ENCODE peak calls at places on chromosomes 5 and 9, in six cellular contexts. D is SK-N-SH, X is GM12878, S is K562, A is HepG2, C is HCT116. K is an unnamed sample.

GRCh38 chr9:16241231-16241630 is 629.2 kb downstream of the BNC2 start:
- DNase-seq in X (no peak), A (no peak), C (no peak), S (no peak), D (no peak), K (no peak)

GRCh38 chr5:180172447-180173197 is 36.4 kb downstream of the RASGEF1C start:
- DNase-seq in X (no peak), C (no peak), D (peak; percentile 82), S (peak; percentile 27), A (peak; percentile 73), K (no peak)

GRCh38 chr9:127450170-127450830 is 906 bp downstream of the RPL12 start:
- DNase-seq in S (no peak), D (no peak), X (no peak), A (no peak), C (no peak), K (no peak)

GRCh38 chr9:91427873-91428272 is 4.2 kb upstream of the NFIL3 start:
- DNase-seq in C (peak; percentile 84), X (no peak), A (peak; percentile 36), D (no peak), S (no peak), K (no peak)

GRCh38 chr9:116661037-116661954 is 25.8 kb upstream of the TRIM32 start:
- DNase-seq in S (peak; percentile 47), X (peak; percentile 24), C (peak; percentile 59), D (peak; percentile 53), A (peak; percentile 57), K (peak; percentile 35)

GRCh38 chr5:133274597-133274935 is 222.8 kb downstream of the HSPA4 start:
- DNase-seq in X (no peak), D (no peak), C (no peak), A (peak; percentile 68), S (no peak), K (no peak)

GRCh38 chr5:35926389-35927051 is 11.9 kb downstream of the CAPSL start:
- DNase-seq in C (peak; percentile 28), X (no peak), A (peak; percentile 17), S (peak; percentile 76), D (peak; percentile 63), K (peak; percentile 52)

GRCh38 chr9:77291714-77292113 is 114.4 kb downstream of the VPS13A start:
- DNase-seq in C (peak; percentile 8), S (peak; percentile 9), D (peak; percentile 15), X (no peak), A (peak; percentile 9), K (no peak)

GRCh38 chr5:14178671-14179211 is 35.6 kb downstream of the TRIO start:
- DNase-seq in X (no peak), D (no peak), S (no peak), A (no peak), C (no peak), K (no peak)

GRCh38 chr9:73269430-73270101 is 117.9 kb downstream of the ANXA1 start:
- DNase-seq in X (no peak), D (peak; percentile 5), A (peak; percentile 44), S (no peak), C (peak; percentile 6), K (no peak)

GRCh38 chr5:140259509-140259908 is 43.4 kb downstream of the PFDN1 start:
- DNase-seq in S (no peak), C (peak; percentile 76), D (no peak), A (no peak), X (no peak), K (no peak)

GRCh38 chr5:61734966-61735365 is 402.9 kb downstream of the ZSWIM6 start:
- DNase-seq in S (no peak), C (no peak), X (no peak), A (no peak), D (no peak), K (no peak)

GRCh38 chr5:66520854-66521253 is 75.3 kb upstream of the MAST4 start:
- DNase-seq in S (no peak), D (no peak), C (no peak), X (no peak), A (no peak), K (no peak)

GRCh38 chr5:150503386-150503785 is 4.5 kb upstream of the NDST1 start:
- DNase-seq in S (no peak), D (no peak), X (no peak), A (no peak), C (no peak), K (no peak)

DNA sequence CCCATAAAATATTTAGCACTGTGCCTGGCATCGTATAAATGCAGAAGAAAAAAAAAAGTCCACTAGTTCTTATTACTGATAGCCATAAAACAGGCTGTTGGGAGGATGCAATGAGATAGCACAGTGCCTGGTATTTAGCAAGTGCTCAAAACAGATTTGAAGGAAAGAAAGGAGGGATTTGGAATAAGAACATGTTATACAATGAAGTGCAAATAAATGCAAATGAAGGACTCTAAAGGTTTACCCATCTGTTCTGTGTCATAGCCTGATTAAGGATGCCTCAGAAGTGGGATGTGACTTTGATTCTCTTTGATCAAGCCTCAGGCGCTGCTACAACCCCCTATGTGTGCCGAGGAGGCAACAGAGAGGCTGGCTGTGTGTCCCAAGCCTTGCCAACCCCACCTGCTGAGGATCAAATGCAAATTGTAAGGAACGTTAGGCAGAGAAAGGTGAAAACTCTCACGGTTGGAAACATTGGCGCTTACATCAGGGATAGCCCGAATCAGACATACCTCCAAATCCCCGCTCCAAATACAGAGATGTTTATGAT is 27.2 kb downstream of the GGTA1 start:
- DNase-seq in A (no peak), C (no peak), X (no peak), D (no peak), S (no peak), K (no peak)
- TF ChIP-seq SIN3A in A (no peak), C (no peak), X (no peak), D (no peak), S (no peak), K (no peak)

GRCh38 chr5:592158-592557 is 20.0 kb upstream of the CEP72 start:
- DNase-seq in A (no peak), S (no peak), D (no peak), C (no peak), X (no peak), K (no peak)
- TF ChIP-seq REST in A (no peak), S (no peak), D (no peak), C (no peak), X (no peak), K (no peak)

GRCh38 chr5:32312682-32313523 is at the start of gene MTMR12:
- DNase-seq in A (peak; percentile 98), D (peak; percentile 99), C (peak; percentile 98), S (peak; percentile 99), X (peak; percentile 98), K (peak; percentile 100)
- TF ChIP-seq CTCF in A (no peak), D (no peak), C (no peak), S (no peak), X (no peak), K (no peak)

DNA sequence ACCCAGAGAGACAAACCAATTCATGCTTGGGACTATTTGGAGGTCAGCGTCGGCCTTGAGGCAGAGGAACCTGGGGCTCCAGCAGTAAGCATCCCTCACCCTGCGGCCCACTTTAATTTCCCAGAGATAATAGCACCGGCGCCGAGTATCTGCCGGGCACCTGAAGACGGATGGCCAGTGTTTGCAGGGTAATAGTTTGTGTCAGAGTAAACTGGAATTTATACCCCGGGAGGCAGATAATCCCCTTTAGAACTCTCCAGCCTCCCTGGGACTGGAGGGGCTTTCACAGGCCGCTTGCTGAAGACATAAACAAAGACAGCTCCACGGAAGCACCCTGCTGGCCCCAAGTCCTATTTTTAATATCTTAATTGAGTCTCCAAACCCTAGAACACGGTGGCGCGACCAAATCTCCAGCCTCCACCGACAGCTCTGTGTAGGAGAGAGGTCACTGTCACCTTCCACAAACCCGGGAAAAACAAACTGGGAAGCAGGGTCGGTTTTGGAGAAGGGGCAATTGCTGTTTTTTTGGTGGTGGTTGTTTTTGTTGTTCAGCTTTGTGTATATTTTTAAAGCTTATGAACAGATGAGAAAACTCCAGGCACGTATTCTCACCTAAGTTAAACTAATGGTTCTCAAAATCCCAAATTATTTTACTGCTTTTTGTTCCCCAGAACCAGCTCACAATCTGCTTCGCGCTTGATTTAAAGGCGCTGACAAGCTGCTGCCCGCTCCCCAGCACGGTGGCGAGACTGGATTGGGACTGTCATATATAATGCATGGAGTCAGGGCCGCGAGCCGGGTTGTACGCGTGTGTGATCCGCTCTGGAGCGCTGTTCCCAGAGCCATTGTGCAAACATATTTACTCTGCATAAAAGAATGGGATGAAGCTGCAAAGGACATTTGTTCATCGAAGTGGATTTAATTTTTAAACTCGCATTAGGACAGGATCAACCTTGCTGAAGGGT is 17.6 kb upstream of the FCN1 start:
- DNase-seq in D (no peak), X (no peak), C (no peak), S (no peak), A (no peak), K (no peak)
- TF ChIP-seq SIN3A in D (no peak), X (no peak), C (no peak), S (no peak), A (no peak), K (no peak)

GRCh38 chr5:116600876-116601275 is 26.3 kb upstream of the SEMA6A start:
- DNase-seq in A (no peak), C (no peak), X (no peak), S (no peak), D (no peak), K (no peak)
- TF ChIP-seq REST in A (no peak), C (no peak), X (no peak), S (no peak), D (no peak), K (no peak)

GRCh38 chr5:131794596-131794995 is 2.2 kb downstream of the FNIP1 start:
- DNase-seq in X (no peak), A (no peak), S (no peak), C (no peak), D (no peak), K (no peak)

GRCh38 chr5:131792900-131793299 is 3.9 kb downstream of the FNIP1 start:
- DNase-seq in D (no peak), A (no peak), C (no peak), S (no peak), X (no peak), K (no peak)

GRCh38 chr5:131795128-131795719 is 1.6 kb downstream of the FNIP1 start:
- DNase-seq in X (no peak), D (no peak), C (no peak), S (no peak), A (no peak), K (no peak)

GRCh38 chr5:131795879-131796792 is 681 bp downstream of the FNIP1 start:
- DNase-seq in A (peak; percentile 32), S (no peak), X (no peak), D (peak; percentile 68), C (no peak), K (no peak)

DNA sequence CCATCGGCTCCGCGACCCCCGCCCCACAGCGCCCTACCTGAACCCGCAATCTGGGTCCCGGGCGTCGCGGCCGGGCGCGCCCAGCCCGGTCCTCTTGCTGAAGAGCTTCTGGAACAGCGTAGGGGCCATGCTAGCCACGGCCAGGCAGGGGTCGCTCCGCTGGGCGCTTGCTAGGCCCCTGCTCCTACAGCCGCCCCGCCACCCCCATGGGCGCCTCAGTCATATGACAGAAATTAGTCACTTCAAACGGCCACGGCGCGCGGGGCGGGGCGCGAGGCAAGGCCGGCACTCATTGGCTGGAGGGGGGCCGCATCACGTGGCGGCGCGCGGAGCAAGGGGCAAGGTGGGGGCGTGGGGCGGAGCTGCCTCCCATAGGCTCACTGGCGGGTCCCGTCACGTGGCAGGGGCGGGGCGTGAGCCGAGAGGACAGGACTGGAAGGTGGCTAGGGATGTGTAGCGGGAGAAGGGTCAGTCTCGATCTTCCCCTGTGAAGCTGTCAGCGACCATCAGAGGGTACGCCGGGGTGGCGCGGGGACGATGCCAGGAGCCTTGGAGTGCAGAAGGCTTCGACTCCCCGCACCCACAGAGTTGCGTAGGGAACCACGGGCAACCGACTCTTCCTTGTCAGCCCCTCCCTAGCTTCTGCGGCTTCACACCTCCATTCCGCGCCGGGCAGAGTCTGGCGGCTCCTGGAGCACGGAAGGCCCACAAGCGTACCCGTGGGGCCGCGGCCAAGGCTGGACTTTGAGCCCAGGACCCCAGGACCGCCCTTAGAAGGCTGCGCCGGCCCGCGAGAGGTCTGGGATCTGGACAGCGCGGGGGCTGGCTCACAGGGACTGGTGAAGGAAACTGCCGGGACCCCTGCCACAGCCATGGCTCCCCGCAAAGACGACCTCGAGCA is at the start of gene FNIP1:
- DNase-seq in D (peak; percentile 100), S (peak; percentile 99), C (peak; percentile 85), A (peak; percentile 95), X (peak; percentile 86), K (peak; percentile 78)
- TF ChIP-seq CTCF in D (peak; percentile 13), S (peak; percentile 26), C (no peak), A (peak; percentile 31), X (no peak), K (no peak)

K was measured in Panc1.